ENCODE peak calls at places on chromosomes 16 and 17, in ten cellular contexts. F is psoas muscle, D is mammary epithelial cell, T is lower lobe of right lung, S is thyroid gland, Q is A673, I is endothelial cell of umbilical vein, A is SJSA1, Z is cardiac muscle cell, P is mesendoderm. U is an unnamed sample. For H3K4me1 and H3K36me3, the result is how much of the 10 kb centered on the place peaks cover.

GRCh38 chr17:83193336-83194188 is 114.2 kb downstream of the METRNL start:
- DNase-seq in P (no peak), F (peak), A (peak), I (no peak), Z (no peak), S (no peak), D (peak), T (peak), Q (no peak), U (no peak)

GRCh38 chr17:78108726-78109488 is 19.6 kb downstream of the TMC6 start:
- DNase-seq in Q (no peak), P (no peak), T (no peak), S (no peak), Z (no peak), F (no peak), D (no peak), A (no peak), I (no peak), U (peak)

GRCh38 chr16:52446076-52446475 is 100.9 kb downstream of the TOX3 start:
- DNase-seq in F (no peak), P (peak), I (no peak), D (no peak), S (no peak), T (no peak), A (no peak), Q (peak), Z (no peak), U (no peak)

GRCh38 chr16:28166394-28167208 is 45.2 kb downstream of the XPO6 start:
- DNase-seq in S (no peak), P (peak), Z (no peak), F (no peak), T (no peak), Q (no peak), I (peak), A (no peak), D (peak), U (no peak)

GRCh38 chr17:32497431-32498205 is 10.8 kb downstream of the CDK5R1 start:
- DNase-seq in A (peak), D (no peak), Q (no peak), T (no peak), Z (no peak), F (no peak), I (no peak), S (no peak), P (peak), U (no peak)

GRCh38 chr17:39759204-39759603 is 21.5 kb downstream of the GRB7 start:
- DNase-seq in Z (no peak), Q (no peak), I (no peak), F (no peak), S (no peak), D (no peak), A (no peak), P (no peak), T (no peak), U (no peak)

GRCh38 chr17:39863918-39864746 is at the start of gene IKZF3:
- DNase-seq in P (peak), D (peak), T (peak), F (peak), Z (peak), I (peak), Q (peak), S (peak), A (no peak), U (no peak)

GRCh38 chr16:12323007-12323699 is 346.6 kb downstream of the SNX29 start:
- DNase-seq in Q (no peak), I (no peak), S (no peak), T (no peak), F (no peak), A (no peak), Z (no peak), P (no peak), D (no peak), U (no peak)

GRCh38 chr17:8160741-8161221 is 2.0 kb downstream of the VAMP2 start:
- DNase-seq in Z (no peak), D (no peak), T (peak), F (peak), Q (no peak), P (no peak), S (no peak), I (no peak), A (no peak), U (no peak)

GRCh38 chr16:73082608-73083007 is 34.7 kb upstream of the ZFHX3 start:
- DNase-seq in D (peak), Z (no peak), F (peak), Q (peak), S (no peak), I (no peak), P (no peak), T (no peak), A (no peak), U (no peak)

DNA sequence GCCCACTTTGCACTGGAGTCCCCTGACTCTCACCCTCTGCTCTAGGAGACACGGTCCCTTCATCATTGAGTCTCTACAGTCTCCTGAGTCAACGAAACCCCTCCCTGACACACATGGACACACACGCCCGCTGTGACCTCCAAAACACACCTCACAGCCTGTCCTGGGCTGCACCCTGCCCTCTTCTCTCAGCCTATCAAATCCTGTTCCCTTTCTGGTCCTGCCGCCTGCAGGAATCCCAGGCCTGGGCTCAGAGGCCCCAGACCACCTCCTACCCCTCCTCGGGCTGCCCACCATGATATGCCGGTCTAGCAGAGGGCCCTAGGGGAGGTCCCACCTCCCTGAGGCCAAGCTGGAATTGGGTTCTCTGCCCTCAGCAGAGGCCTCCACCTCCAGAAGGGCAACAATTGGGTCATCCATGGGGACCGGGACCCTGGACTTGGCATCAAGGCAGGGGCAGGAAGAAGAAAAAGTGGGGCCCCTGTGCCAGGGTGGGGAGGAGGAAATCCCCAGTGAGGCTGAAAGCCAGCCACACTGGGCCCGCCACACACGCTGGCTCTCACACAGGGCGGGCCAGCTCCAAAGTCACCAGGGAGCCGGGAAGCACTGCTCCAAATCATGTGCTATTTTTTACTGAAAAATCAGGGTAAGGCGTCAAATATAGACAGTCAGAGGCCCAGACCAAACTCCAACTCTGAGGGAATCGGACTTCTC is 3.4 kb downstream of the PPP1R9B start:
- DNase-seq in F (no peak), P (no peak), A (no peak), D (no peak), S (peak), Z (no peak), I (no peak), T (no peak), Q (no peak), U (no peak)
- H3K4me1 ChIP-seq in F (under half), P (under half), A (under half), D (under half), S (under half), Z (under half), I (under half), T (half or more), Q (under half), U (under half)

DNA sequence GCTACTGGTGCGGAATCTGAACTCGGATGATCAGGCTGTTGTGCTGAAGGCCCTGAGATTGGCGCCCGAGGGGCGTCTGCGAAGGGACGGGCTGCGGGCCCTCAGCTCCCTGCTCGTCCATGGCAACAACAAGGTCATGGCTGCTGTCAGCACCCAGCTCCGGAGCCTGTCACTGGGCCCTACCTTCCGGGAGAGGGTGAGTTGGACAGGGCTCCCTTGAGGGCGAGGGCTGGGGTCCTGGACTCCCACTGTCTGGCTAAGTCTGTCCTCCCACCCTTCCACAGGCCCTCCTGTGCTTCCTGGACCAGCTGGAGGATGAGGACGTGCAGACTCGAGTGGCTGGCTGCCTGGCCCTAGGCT is 16.7 kb upstream of the CTCF start:
- DNase-seq in Z (no peak), P (no peak), Q (no peak), S (no peak), F (no peak), T (no peak), I (no peak), D (no peak), A (no peak), U (no peak)
- H3K36me3 ChIP-seq in Z (under half), P (under half), Q (under half), S (under half), F (under half), T (half or more), I (under half), D (under half), A (half or more), U (under half)

DNA sequence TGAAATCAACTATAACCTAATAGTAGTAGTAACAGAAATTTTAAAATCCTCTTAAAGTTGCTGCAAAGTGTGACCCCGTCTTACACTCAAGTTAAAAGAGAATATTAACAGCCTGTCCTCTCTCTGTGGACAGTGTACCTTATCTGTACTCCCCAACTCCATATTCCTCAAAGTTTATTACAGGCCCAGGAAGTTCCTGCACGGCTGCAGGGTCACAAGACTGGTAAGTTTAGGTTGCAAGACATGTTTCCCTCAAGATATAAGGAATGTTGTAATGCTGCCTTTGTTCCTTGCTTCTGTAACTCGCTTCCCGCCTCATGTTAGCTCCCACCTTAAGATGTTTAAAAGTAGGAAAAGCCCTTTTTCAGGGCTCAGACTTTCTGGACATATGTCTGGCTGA is 72.2 kb downstream of the ITFG1 start:
- DNase-seq in S (no peak), A (no peak), F (no peak), P (no peak), I (no peak), Z (no peak), D (no peak), Q (no peak), T (no peak), U (no peak)
- H3K27ac ChIP-seq in S (no peak), A (no peak), F (peak), P (no peak), I (no peak), Z (no peak), D (no peak), Q (no peak), T (no peak), U (no peak)

GRCh38 chr17:17689312-17689711 is 8.1 kb downstream of the RAI1 start:
- DNase-seq in I (no peak), S (no peak), T (no peak), P (no peak), F (no peak), Q (no peak), A (no peak), D (no peak), Z (no peak), U (no peak)
- H3K4me1 ChIP-seq in I (half or more), S (half or more), T (half or more), P (under half), F (under half), Q (half or more), A (half or more), D (half or more), Z (under half), U (under half)

GRCh38 chr16:68768170-68768569 is 31.1 kb downstream of the CDH1 start:
- DNase-seq in I (no peak), D (no peak), A (no peak), T (no peak), F (no peak), Q (no peak), P (no peak), S (no peak), Z (no peak), U (no peak)
- H3K36me3 ChIP-seq in I (under half), D (under half), A (under half), T (under half), F (under half), Q (under half), P (under half), S (under half), Z (under half), U (under half)

DNA sequence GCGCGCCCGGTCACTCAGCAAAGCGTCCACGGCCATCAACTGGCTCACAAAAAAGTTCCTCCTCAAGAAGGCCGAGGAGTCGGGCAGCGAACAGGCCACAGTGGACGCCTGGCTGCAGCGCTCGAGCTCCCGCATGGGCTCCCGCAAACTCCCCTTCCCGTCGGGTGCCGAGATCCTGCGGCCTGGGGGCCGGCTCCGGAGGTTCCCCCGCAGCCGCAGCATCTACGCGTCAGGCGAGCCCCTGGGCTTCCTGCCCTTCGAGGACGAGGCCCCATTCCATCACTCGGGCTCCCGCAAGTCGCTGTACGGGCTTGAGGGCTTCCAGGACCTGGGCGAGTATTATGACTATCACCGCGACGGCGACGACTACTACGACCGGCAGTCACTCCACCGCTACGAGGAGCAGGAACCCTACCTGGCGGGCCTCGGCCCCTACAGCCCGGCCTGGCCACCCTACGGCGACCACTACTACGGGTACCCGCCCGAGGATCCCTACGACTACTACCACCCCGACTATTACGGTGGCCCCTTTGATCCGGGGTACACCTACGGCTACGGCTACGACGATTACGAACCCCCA is 10.7 kb downstream of the MYO15A start:
- DNase-seq in I (no peak), S (no peak), Z (no peak), T (no peak), P (no peak), A (no peak), Q (no peak), D (no peak), F (no peak), U (no peak)
- H3K27ac ChIP-seq in I (no peak), S (no peak), Z (no peak), T (no peak), P (no peak), A (no peak), Q (no peak), D (no peak), F (no peak), U (no peak)

GRCh38 chr17:21843951-21844590 is 151.7 kb downstream of the KCNJ18 start:
- DNase-seq in A (no peak), S (no peak), D (no peak), I (no peak), Z (no peak), P (no peak), Q (no peak), F (no peak), T (no peak), U (no peak)
- H3K4me1 ChIP-seq in A (under half), S (under half), D (under half), I (under half), Z (under half), P (under half), Q (under half), F (under half), T (under half), U (under half)

DNA sequence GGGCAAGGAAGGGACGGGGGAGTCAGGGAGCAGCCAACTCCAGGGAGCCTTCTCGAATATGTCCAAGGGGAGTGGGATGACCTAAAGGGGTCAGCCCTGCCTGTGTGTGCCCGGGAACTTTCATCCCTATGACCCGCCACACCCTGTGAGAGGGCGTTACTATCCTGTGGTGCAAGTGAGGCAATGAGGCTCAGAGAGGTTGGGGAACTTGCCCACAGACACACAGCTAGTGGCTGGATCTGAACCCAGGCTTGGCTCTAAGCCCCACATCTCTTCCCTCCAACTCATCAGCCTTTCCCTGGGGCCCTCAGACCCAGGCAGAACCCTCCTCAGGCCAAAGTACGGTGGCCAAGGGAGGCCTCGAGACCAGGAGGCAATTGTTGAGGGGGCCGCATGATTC is 23.2 kb downstream of the JUP start:
- DNase-seq in I (no peak), D (no peak), P (no peak), S (no peak), A (no peak), T (no peak), Z (no peak), F (no peak), Q (no peak), U (no peak)
- H3K36me3 ChIP-seq in I (under half), D (under half), P (under half), S (half or more), A (under half), T (half or more), Z (half or more), F (under half), Q (under half), U (under half)

U was measured in SJCRH30.